ENCODE peak calls at places on chromosomes 3 and 15, in six cellular contexts. R, O, G, F, W and X are unnamed samples. For H3K4me1, the result is how much of the 10 kb centered on the place peaks cover.

GRCh38 chr3:17302774-17303173 is 418.0 kb downstream of the PLCL2 start:
- DNase-seq in R (no peak), O (no peak), G (no peak), F (no peak), W (no peak), X (no peak)

GRCh38 chr3:50388021-50388719 is 28.8 kb upstream of the TMEM115 start:
- DNase-seq in R (no peak), O (no peak), G (no peak), F (peak), W (no peak), X (no peak)

GRCh38 chr3:129558772-129559564 is 16.0 kb downstream of the H1-8 start:
- DNase-seq in R (no peak), O (no peak), G (peak), F (no peak), W (peak), X (no peak)

GRCh38 chr3:46851364-46852328 is 11.6 kb downstream of the MYL3 start:
- DNase-seq in R (no peak), O (peak), G (no peak), F (no peak), W (no peak), X (no peak)

GRCh38 chr15:98384328-98385029 is 263.9 kb upstream of the IGF1R start:
- DNase-seq in R (no peak), O (no peak), G (no peak), F (no peak), W (no peak), X (no peak)

GRCh38 chr3:77142636-77143035 is 102.7 kb downstream of the ROBO2 start:
- DNase-seq in R (no peak), O (no peak), G (no peak), F (no peak), W (no peak), X (no peak)

GRCh38 chr15:100457201-100457600 is 71.5 kb downstream of the CERS3 start:
- DNase-seq in R (no peak), O (no peak), G (no peak), F (peak), W (no peak), X (no peak)

GRCh38 chr15:62088361-62088693 is 21.6 kb downstream of the C2CD4A start:
- DNase-seq in R (no peak), O (no peak), G (no peak), F (no peak), W (no peak), X (no peak)

GRCh38 chr15:70742928-70743327 is 20.4 kb downstream of the UACA start:
- DNase-seq in R (no peak), O (no peak), G (peak), F (no peak), W (peak), X (no peak)

GRCh38 chr3:43288850-43289249 is 2.5 kb downstream of the SNRK start:
- DNase-seq in R (no peak), O (no peak), G (no peak), F (no peak), W (no peak), X (no peak)

GRCh38 chr15:35442734-35443133 is 103.2 kb downstream of the DPH6 start:
- DNase-seq in R (no peak), O (no peak), G (no peak), F (no peak), W (no peak), X (no peak)

GRCh38 chr3:31196881-31197364 is 302.5 kb upstream of the GADL1 start:
- DNase-seq in R (peak), O (peak), G (peak), F (peak), W (no peak), X (no peak)

GRCh38 chr15:76309561-76310330 is 1.5 kb downstream of the ETFA start:
- DNase-seq in R (no peak), O (no peak), G (peak), F (no peak), W (no peak), X (no peak)

GRCh38 chr15:86854186-86854585 is 774.5 kb downstream of the AGBL1 start:
- DNase-seq in R (no peak), O (no peak), G (no peak), F (no peak), W (no peak), X (no peak)

GRCh38 chr15:39179980-39180379 is 400.9 kb upstream of the THBS1 start:
- DNase-seq in R (no peak), O (no peak), G (no peak), F (no peak), W (no peak), X (no peak)

GRCh38 chr3:158491968-158492367 is 79.0 kb upstream of the MLF1 start:
- DNase-seq in R (no peak), O (no peak), G (no peak), F (peak), W (no peak), X (no peak)

GRCh38 chr3:177574232-177574856 is 377.1 kb upstream of the TBL1XR1 start:
- DNase-seq in R (no peak), O (peak), G (no peak), F (peak), W (peak), X (no peak)

GRCh38 chr15:99518191-99518590 is 47.6 kb upstream of the MEF2A start:
- DNase-seq in R (no peak), O (no peak), G (no peak), F (no peak), W (no peak), X (no peak)

GRCh38 chr3:41464401-41464800 is 265.1 kb downstream of the CTNNB1 start:
- DNase-seq in R (no peak), O (no peak), G (no peak), F (no peak), W (no peak), X (no peak)

GRCh38 chr15:100663066-100663465 is 60.7 kb downstream of the ASB7 start:
- DNase-seq in R (peak), O (no peak), G (peak), F (no peak), W (peak), X (no peak)

GRCh38 chr3:157452097-157452496 is 15.4 kb downstream of the PTX3 start:
- DNase-seq in R (no peak), O (no peak), G (no peak), F (no peak), W (no peak), X (no peak)

GRCh38 chr15:74175271-74176191 is 2.0 kb downstream of the ISLR start:
- DNase-seq in R (no peak), O (no peak), G (no peak), F (no peak), W (no peak), X (no peak)

GRCh38 chr3:151924753-151925152 is 51.3 kb downstream of the SUCNR1 start:
- DNase-seq in R (no peak), O (no peak), G (no peak), F (no peak), W (no peak), X (no peak)

GRCh38 chr3:11593318-11594034 is 50.2 kb downstream of the VGLL4 start:
- DNase-seq in R (no peak), O (no peak), G (no peak), F (no peak), W (no peak), X (no peak)

GRCh38 chr15:48298914-48299313 is 32.3 kb upstream of the DUT start:
- DNase-seq in R (no peak), O (no peak), G (no peak), F (no peak), W (no peak), X (no peak)

GRCh38 chr3:36135863-36136262 is 244.4 kb upstream of the STAC start:
- DNase-seq in R (no peak), O (no peak), G (no peak), F (no peak), W (no peak), X (no peak)

GRCh38 chr3:31522152-31522551 is 10.6 kb upstream of the STT3B start:
- DNase-seq in R (no peak), O (no peak), G (no peak), F (no peak), W (no peak), X (no peak)

GRCh38 chr3:76866729-76867461 is 173.0 kb upstream of the ROBO2 start:
- DNase-seq in R (no peak), O (no peak), G (no peak), F (no peak), W (no peak), X (no peak)

GRCh38 chr3:9703736-9704342 is at the start of gene CPNE9:
- DNase-seq in R (no peak), O (no peak), G (no peak), F (peak), W (no peak), X (no peak)

GRCh38 chr3:79012530-79012913 is 755.3 kb downstream of the ROBO1 start:
- DNase-seq in R (no peak), O (no peak), G (no peak), F (no peak), W (no peak), X (no peak)

GRCh38 chr3:143718463-143718862 is 129.8 kb downstream of the SLC9A9 start:
- DNase-seq in R (no peak), O (no peak), G (no peak), F (no peak), W (no peak), X (no peak)

GRCh38 chr3:52065264-52065756 is 8.9 kb upstream of the DUSP7 start:
- DNase-seq in R (no peak), O (no peak), G (no peak), F (no peak), W (no peak), X (no peak)

GRCh38 chr15:48856947-48857346 is 21.0 kb upstream of the EID1 start:
- DNase-seq in R (peak), O (no peak), G (peak), F (peak), W (no peak), X (no peak)

GRCh38 chr15:87349181-87349580 is 907.4 kb downstream of the NTRK3 start:
- DNase-seq in R (no peak), O (no peak), G (no peak), F (no peak), W (peak), X (no peak)

GRCh38 chr15:62803856-62804400 is 238.6 kb upstream of the TPM1 start:
- DNase-seq in R (no peak), O (no peak), G (no peak), F (no peak), W (no peak), X (no peak)

GRCh38 chr15:29133321-29133720 is 136.3 kb downstream of the NSMCE3 start:
- DNase-seq in R (no peak), O (peak), G (no peak), F (no peak), W (no peak), X (no peak)

GRCh38 chr15:36982441-36982840 is 117.9 kb downstream of the MEIS2 start:
- DNase-seq in R (no peak), O (no peak), G (no peak), F (no peak), W (no peak), X (no peak)

GRCh38 chr15:66454143-66454542 is 43.4 kb downstream of the SNAPC5 start:
- DNase-seq in R (no peak), O (no peak), G (no peak), F (no peak), W (no peak), X (no peak)

GRCh38 chr3:171871392-171872274 is 28.5 kb downstream of the TMEM212 start:
- DNase-seq in R (no peak), O (no peak), G (peak), F (no peak), W (no peak), X (no peak)

GRCh38 chr3:171874879-171875278 is 31.7 kb downstream of the TMEM212 start:
- DNase-seq in R (no peak), O (no peak), G (no peak), F (no peak), W (peak), X (no peak)

GRCh38 chr3:171874251-171874679 is 31.1 kb downstream of the TMEM212 start:
- DNase-seq in R (peak), O (peak), G (peak), F (peak), W (peak), X (no peak)

GRCh38 chr3:171875923-171876412 is 32.8 kb downstream of the TMEM212 start:
- DNase-seq in R (no peak), O (no peak), G (peak), F (no peak), W (peak), X (no peak)

GRCh38 chr3:171873561-171873960 is 30.4 kb downstream of the TMEM212 start:
- DNase-seq in R (no peak), O (no peak), G (peak), F (no peak), W (peak), X (no peak)
- H3K4me1 ChIP-seq in R (under half), O (under half), G (half or more), F (under half), W (half or more), X (under half)

DNA sequence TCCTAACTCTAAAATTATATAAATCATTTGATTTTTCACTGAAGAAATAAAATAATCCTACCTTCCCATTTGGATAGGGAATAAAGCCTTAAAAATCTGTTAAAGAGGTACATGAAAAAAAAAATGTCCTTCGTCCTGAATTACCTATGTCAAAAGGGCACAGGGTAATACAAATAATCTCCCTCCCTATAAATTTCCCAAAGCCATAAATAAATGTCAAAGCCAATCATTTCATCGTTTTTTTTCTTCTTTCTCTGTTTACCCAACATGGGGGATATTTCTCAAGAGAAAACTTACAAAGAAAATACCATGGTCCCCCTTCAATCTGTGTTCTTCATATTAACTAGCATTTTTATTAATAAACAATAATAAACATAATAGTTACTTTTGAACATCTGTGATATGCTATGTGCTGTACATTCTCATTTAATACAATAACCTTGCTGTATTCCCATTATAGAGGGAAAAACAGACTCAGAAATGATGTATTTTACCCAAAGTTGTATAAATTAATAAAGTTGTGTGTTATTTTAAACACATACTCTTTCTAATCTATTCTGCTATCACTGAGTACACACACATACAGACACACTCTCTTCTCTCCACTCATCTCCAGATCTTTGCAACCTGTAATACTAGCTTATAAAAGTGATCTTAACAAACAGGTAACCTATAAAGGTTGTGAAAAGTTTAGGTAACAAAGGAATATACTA is 910 bp upstream of the ANKRD28 start:
- DNase-seq in R (no peak), O (no peak), G (no peak), F (no peak), W (no peak), X (no peak)
- H3K4me1 ChIP-seq in R (under half), O (under half), G (under half), F (under half), W (under half), X (under half)

GRCh38 chr3:71430941-71431552 is 152.5 kb downstream of the FOXP1 start:
- DNase-seq in R (no peak), O (no peak), G (no peak), F (no peak), W (no peak), X (no peak)

GRCh38 chr3:71429610-71429988 is 153.9 kb downstream of the FOXP1 start:
- DNase-seq in R (no peak), O (no peak), G (no peak), F (no peak), W (no peak), X (no peak)

GRCh38 chr3:71432044-71432970 is 151.2 kb downstream of the FOXP1 start:
- DNase-seq in R (no peak), O (no peak), G (no peak), F (no peak), W (no peak), X (no peak)

GRCh38 chr3:71436337-71436736 is 147.2 kb downstream of the FOXP1 start:
- DNase-seq in R (no peak), O (no peak), G (no peak), F (no peak), W (no peak), X (no peak)

DNA sequence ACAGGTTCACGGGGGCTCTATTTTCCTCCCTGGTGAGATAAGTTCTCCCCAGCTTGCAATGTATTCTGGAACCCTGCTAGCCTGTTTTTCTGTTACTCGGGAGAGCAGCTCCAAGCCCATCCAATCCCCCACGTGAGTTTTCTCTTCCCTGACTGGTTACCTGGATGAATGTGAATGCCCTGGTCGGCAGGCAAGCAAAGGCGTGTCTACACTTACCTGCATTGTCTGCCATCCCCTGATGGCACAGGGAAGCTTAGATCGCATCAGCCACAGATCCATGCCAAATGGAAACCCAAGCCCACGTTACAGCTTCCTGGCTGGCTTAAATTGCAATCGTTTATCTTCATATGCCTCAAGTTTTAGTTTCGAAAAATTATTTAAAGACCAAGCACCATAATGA is 149.9 kb downstream of the FOXP1 start:
- DNase-seq in R (no peak), O (no peak), G (no peak), F (no peak), W (no peak), X (no peak)
- H3K4me1 ChIP-seq in R (under half), O (under half), G (under half), F (under half), W (under half), X (under half)

DNA sequence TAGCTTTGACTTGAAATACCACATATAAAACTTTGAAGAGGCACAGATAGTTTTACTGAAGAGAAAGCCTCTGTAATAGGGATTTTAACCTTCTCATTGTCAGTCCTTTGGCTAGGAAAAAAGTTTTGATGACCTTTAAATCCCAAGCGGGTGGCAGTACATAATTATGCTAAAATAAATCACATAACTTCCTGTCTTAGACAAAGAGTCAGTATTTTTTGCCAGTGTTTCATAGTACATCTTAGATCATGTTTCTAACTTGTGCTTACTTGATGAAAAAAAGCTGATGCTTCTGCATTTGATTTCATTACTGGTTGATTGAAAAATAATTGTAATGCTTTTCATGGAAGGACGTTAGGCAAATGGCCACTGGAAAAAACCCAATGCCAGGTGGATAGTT is 5.8 kb downstream of the ST3GAL6 start:
- DNase-seq in R (no peak), O (no peak), G (no peak), F (no peak), W (no peak), X (no peak)
- H3K4me1 ChIP-seq in R (under half), O (under half), G (under half), F (half or more), W (under half), X (under half)

DNA sequence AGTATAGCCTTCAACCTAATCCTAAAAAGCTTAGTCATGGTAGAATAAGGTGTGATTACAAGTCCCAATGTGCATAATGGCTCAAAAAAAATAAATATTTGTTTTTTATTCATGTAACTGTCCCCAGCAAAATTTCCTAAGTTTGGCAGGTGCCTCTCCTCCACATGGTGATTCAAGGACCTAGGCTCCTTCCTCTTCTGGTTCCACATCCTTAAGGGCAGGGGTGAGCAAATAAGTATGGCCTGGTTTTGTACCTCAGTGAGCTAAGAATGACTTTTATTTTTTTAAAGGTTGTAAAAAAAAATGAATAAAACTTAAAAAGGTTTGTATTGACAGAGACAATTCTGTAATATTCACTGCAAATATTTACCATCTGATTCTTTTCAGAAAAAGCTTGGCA is 343.5 kb upstream of the UBE2E2 start:
- DNase-seq in R (no peak), O (no peak), G (no peak), F (no peak), W (no peak), X (no peak)
- H3K4me1 ChIP-seq in R (under half), O (under half), G (under half), F (under half), W (under half), X (under half)

GRCh38 chr15:88998980-88999713 is 86.0 kb upstream of the MFGE8 start:
- DNase-seq in R (peak), O (no peak), G (no peak), F (no peak), W (no peak), X (no peak)
- H3K4me1 ChIP-seq in R (under half), O (under half), G (under half), F (under half), W (under half), X (under half)

GRCh38 chr3:196177967-196178366 is 33.2 kb downstream of the ZDHHC19 start:
- DNase-seq in R (no peak), O (peak), G (no peak), F (no peak), W (no peak), X (no peak)
- H3K4me1 ChIP-seq in R (under half), O (under half), G (under half), F (under half), W (under half), X (under half)